ENCODE peak calls at places on chromosomes 4 and X, in ten cellular contexts. One of them, this sample, is unnamed.

GRCh38 chrX:1178580-1179057 is 33.8 kb downstream of the CRLF2 start:
- DNase-seq in psoas muscle: no peak
- DNase-seq in mammary epithelial cell: peak
- DNase-seq in body of pancreas: no peak
- DNase-seq in tibial nerve: no peak
- DNase-seq in neural progenitor cell: peak
- DNase-seq in AG10803: peak
- DNase-seq in choroid plexus epithelial cell: peak
- DNase-seq in Peyer's patch: no peak
- DNase-seq in astrocyte of the spinal cord: no peak
- DNase-seq in this sample: no peak

GRCh38 chr4:77931452-77932135 is 69.0 kb downstream of the MRPL1 start:
- DNase-seq in psoas muscle: no peak
- DNase-seq in choroid plexus epithelial cell: peak
- DNase-seq in body of pancreas: no peak
- DNase-seq in Peyer's patch: no peak
- DNase-seq in astrocyte of the spinal cord: peak
- DNase-seq in tibial nerve: no peak
- DNase-seq in neural progenitor cell: no peak
- DNase-seq in AG10803: peak
- DNase-seq in mammary epithelial cell: peak
- DNase-seq in this sample: no peak

GRCh38 chr4:8582436-8582835 is 2.2 kb downstream of the GPR78 start:
- DNase-seq in Peyer's patch: peak
- DNase-seq in neural progenitor cell: no peak
- DNase-seq in astrocyte of the spinal cord: no peak
- DNase-seq in body of pancreas: no peak
- DNase-seq in AG10803: no peak
- DNase-seq in mammary epithelial cell: no peak
- DNase-seq in psoas muscle: no peak
- DNase-seq in tibial nerve: no peak
- DNase-seq in choroid plexus epithelial cell: no peak
- DNase-seq in this sample: no peak

GRCh38 chr4:183161630-183162029 is 62.6 kb downstream of the WWC2 start:
- DNase-seq in mammary epithelial cell: no peak
- DNase-seq in AG10803: no peak
- DNase-seq in choroid plexus epithelial cell: no peak
- DNase-seq in neural progenitor cell: no peak
- DNase-seq in psoas muscle: no peak
- DNase-seq in astrocyte of the spinal cord: no peak
- DNase-seq in Peyer's patch: no peak
- DNase-seq in body of pancreas: no peak
- DNase-seq in tibial nerve: no peak
- DNase-seq in this sample: no peak

GRCh38 chrX:47112316-47112954 is 32.1 kb downstream of the NDUFB11 start:
- DNase-seq in body of pancreas: no peak
- DNase-seq in astrocyte of the spinal cord: no peak
- DNase-seq in mammary epithelial cell: peak
- DNase-seq in psoas muscle: peak
- DNase-seq in Peyer's patch: peak
- DNase-seq in neural progenitor cell: no peak
- DNase-seq in tibial nerve: no peak
- DNase-seq in AG10803: peak
- DNase-seq in choroid plexus epithelial cell: peak
- DNase-seq in this sample: no peak

GRCh38 chrX:48958635-48959094 is 1.3 kb upstream of the OTUD5 start:
- DNase-seq in tibial nerve: no peak
- DNase-seq in Peyer's patch: peak
- DNase-seq in astrocyte of the spinal cord: peak
- DNase-seq in mammary epithelial cell: peak
- DNase-seq in psoas muscle: peak
- DNase-seq in AG10803: peak
- DNase-seq in choroid plexus epithelial cell: peak
- DNase-seq in body of pancreas: peak
- DNase-seq in neural progenitor cell: peak
- DNase-seq in this sample: no peak

GRCh38 chr4:165368114-165368513 is 10.7 kb upstream of the CPE start:
- DNase-seq in neural progenitor cell: no peak
- DNase-seq in astrocyte of the spinal cord: no peak
- DNase-seq in choroid plexus epithelial cell: no peak
- DNase-seq in psoas muscle: no peak
- DNase-seq in mammary epithelial cell: no peak
- DNase-seq in Peyer's patch: no peak
- DNase-seq in tibial nerve: no peak
- DNase-seq in AG10803: no peak
- DNase-seq in body of pancreas: no peak
- DNase-seq in this sample: no peak

GRCh38 chr4:16461362-16461761 is 235.1 kb upstream of the TAPT1 start:
- DNase-seq in mammary epithelial cell: peak
- DNase-seq in choroid plexus epithelial cell: no peak
- DNase-seq in body of pancreas: no peak
- DNase-seq in astrocyte of the spinal cord: no peak
- DNase-seq in psoas muscle: no peak
- DNase-seq in neural progenitor cell: no peak
- DNase-seq in Peyer's patch: no peak
- DNase-seq in AG10803: peak
- DNase-seq in tibial nerve: no peak
- DNase-seq in this sample: no peak

GRCh38 chrX:8245411-8245810 is 74.3 kb upstream of the VCX2 start:
- DNase-seq in tibial nerve: no peak
- DNase-seq in AG10803: no peak
- DNase-seq in psoas muscle: no peak
- DNase-seq in astrocyte of the spinal cord: no peak
- DNase-seq in neural progenitor cell: peak
- DNase-seq in Peyer's patch: no peak
- DNase-seq in body of pancreas: no peak
- DNase-seq in mammary epithelial cell: no peak
- DNase-seq in choroid plexus epithelial cell: no peak
- DNase-seq in this sample: no peak

GRCh38 chrX:3939967-3940610 is 226.6 kb upstream of the PRKX start:
- DNase-seq in astrocyte of the spinal cord: peak
- DNase-seq in Peyer's patch: no peak
- DNase-seq in body of pancreas: peak
- DNase-seq in psoas muscle: no peak
- DNase-seq in neural progenitor cell: peak
- DNase-seq in tibial nerve: no peak
- DNase-seq in mammary epithelial cell: peak
- DNase-seq in AG10803: peak
- DNase-seq in choroid plexus epithelial cell: peak
- DNase-seq in this sample: no peak

GRCh38 chr4:81021526-81021944 is 9.0 kb upstream of the BMP3 start:
- DNase-seq in psoas muscle: no peak
- DNase-seq in astrocyte of the spinal cord: no peak
- DNase-seq in AG10803: no peak
- DNase-seq in tibial nerve: no peak
- DNase-seq in neural progenitor cell: no peak
- DNase-seq in mammary epithelial cell: peak
- DNase-seq in Peyer's patch: no peak
- DNase-seq in choroid plexus epithelial cell: no peak
- DNase-seq in body of pancreas: no peak
- DNase-seq in this sample: peak

GRCh38 chr4:90030953-90031352 is 96.2 kb upstream of the CCSER1 start:
- DNase-seq in choroid plexus epithelial cell: peak
- DNase-seq in tibial nerve: no peak
- DNase-seq in psoas muscle: no peak
- DNase-seq in neural progenitor cell: peak
- DNase-seq in AG10803: no peak
- DNase-seq in astrocyte of the spinal cord: no peak
- DNase-seq in body of pancreas: no peak
- DNase-seq in mammary epithelial cell: peak
- DNase-seq in Peyer's patch: no peak
- DNase-seq in this sample: no peak

GRCh38 chr4:1511441-1512041 is 105.3 kb upstream of the NKX1-1 start:
- DNase-seq in AG10803: peak
- DNase-seq in mammary epithelial cell: no peak
- DNase-seq in tibial nerve: no peak
- DNase-seq in neural progenitor cell: no peak
- DNase-seq in Peyer's patch: no peak
- DNase-seq in choroid plexus epithelial cell: peak
- DNase-seq in body of pancreas: peak
- DNase-seq in psoas muscle: peak
- DNase-seq in astrocyte of the spinal cord: peak
- DNase-seq in this sample: no peak

GRCh38 chr4:84342161-84342560 is 156.9 kb downstream of the NKX6-1 start:
- DNase-seq in AG10803: no peak
- DNase-seq in neural progenitor cell: no peak
- DNase-seq in choroid plexus epithelial cell: no peak
- DNase-seq in body of pancreas: no peak
- DNase-seq in Peyer's patch: no peak
- DNase-seq in astrocyte of the spinal cord: no peak
- DNase-seq in tibial nerve: no peak
- DNase-seq in psoas muscle: no peak
- DNase-seq in mammary epithelial cell: no peak
- DNase-seq in this sample: no peak

DNA sequence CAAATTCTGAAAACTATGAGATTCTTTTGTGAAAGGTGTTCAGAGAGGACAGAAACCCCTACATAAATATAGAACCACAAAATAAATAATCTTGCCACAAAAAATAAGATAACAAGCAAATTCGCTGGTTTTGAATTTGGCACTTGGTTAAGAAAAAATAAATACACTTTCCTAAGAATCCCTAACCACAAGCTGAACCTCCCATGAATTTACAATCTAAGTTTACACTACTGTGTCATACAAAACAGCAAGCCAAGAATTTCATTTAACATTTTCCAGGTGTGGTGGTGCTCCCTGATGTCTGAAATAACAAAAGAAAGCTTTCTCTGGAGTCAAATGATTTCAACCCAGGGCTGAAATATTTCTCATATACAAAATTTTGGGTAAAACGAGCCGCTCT is 121.0 kb downstream of the KCNIP4 start:
- DNase-seq in neural progenitor cell: no peak
- DNase-seq in psoas muscle: no peak
- DNase-seq in tibial nerve: no peak
- DNase-seq in Peyer's patch: no peak
- DNase-seq in choroid plexus epithelial cell: peak
- DNase-seq in astrocyte of the spinal cord: peak
- DNase-seq in AG10803: peak
- DNase-seq in mammary epithelial cell: no peak
- DNase-seq in body of pancreas: no peak
- DNase-seq in this sample: no peak
- H3K4me3 ChIP-seq in neural progenitor cell: no peak
- H3K4me3 ChIP-seq in psoas muscle: no peak
- H3K4me3 ChIP-seq in tibial nerve: no peak
- H3K4me3 ChIP-seq in Peyer's patch: no peak
- H3K4me3 ChIP-seq in choroid plexus epithelial cell: peak
- H3K4me3 ChIP-seq in astrocyte of the spinal cord: no peak
- H3K4me3 ChIP-seq in AG10803: no peak
- H3K4me3 ChIP-seq in mammary epithelial cell: no peak
- H3K4me3 ChIP-seq in body of pancreas: no peak
- H3K4me3 ChIP-seq in this sample: no peak

GRCh38 chrX:100070334-100070849 is 339.7 kb downstream of the PCDH19 start:
- DNase-seq in mammary epithelial cell: no peak
- DNase-seq in tibial nerve: no peak
- DNase-seq in neural progenitor cell: peak
- DNase-seq in AG10803: no peak
- DNase-seq in body of pancreas: no peak
- DNase-seq in Peyer's patch: no peak
- DNase-seq in psoas muscle: no peak
- DNase-seq in astrocyte of the spinal cord: no peak
- DNase-seq in choroid plexus epithelial cell: no peak
- DNase-seq in this sample: no peak

GRCh38 chrX:100076031-100076430 is 334.0 kb downstream of the PCDH19 start:
- DNase-seq in astrocyte of the spinal cord: no peak
- DNase-seq in body of pancreas: no peak
- DNase-seq in Peyer's patch: no peak
- DNase-seq in psoas muscle: no peak
- DNase-seq in neural progenitor cell: no peak
- DNase-seq in AG10803: no peak
- DNase-seq in tibial nerve: no peak
- DNase-seq in mammary epithelial cell: no peak
- DNase-seq in choroid plexus epithelial cell: no peak
- DNase-seq in this sample: no peak

GRCh38 chrX:100072286-100072685 is 337.8 kb downstream of the PCDH19 start:
- DNase-seq in choroid plexus epithelial cell: no peak
- DNase-seq in body of pancreas: no peak
- DNase-seq in tibial nerve: no peak
- DNase-seq in neural progenitor cell: no peak
- DNase-seq in Peyer's patch: no peak
- DNase-seq in astrocyte of the spinal cord: no peak
- DNase-seq in mammary epithelial cell: peak
- DNase-seq in AG10803: peak
- DNase-seq in psoas muscle: no peak
- DNase-seq in this sample: no peak
- TF ChIP-seq CTCF in choroid plexus epithelial cell: no peak
- TF ChIP-seq CTCF in body of pancreas: no peak
- TF ChIP-seq CTCF in tibial nerve: no peak
- TF ChIP-seq CTCF in neural progenitor cell: no peak
- TF ChIP-seq CTCF in Peyer's patch: no peak
- TF ChIP-seq CTCF in astrocyte of the spinal cord: no peak
- TF ChIP-seq CTCF in mammary epithelial cell: peak
- TF ChIP-seq CTCF in AG10803: peak
- TF ChIP-seq CTCF in psoas muscle: no peak
- TF ChIP-seq CTCF in this sample: no peak

DNA sequence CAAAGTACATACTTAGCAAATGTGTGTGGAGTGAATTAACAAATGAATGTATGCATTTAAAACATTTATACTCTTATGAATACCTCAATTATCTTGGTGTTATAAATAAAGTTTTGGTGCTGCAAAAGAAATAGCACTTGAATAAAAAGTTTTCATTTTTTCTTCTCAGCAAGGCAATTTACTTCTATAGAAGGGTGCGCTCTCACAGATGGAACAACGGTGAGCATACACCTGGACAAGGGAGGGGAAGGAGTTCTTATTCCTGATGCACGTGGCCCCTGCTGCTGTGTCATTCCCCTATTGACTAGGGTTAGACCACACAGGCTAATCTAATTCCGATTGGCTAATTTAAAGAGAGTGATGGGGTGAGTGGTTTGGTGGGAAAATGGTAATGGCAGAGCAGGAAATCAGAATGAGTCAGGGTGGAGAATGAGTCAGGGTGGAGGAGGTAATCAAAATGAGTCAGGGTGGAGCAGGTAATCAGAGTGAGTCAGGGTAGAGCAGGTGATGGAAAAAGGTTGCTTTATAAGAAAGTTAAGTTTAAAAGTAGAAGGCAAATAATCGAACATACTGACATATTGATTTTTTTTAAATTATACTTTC is 28.2 kb upstream of the PGK1 start:
- DNase-seq in psoas muscle: no peak
- DNase-seq in astrocyte of the spinal cord: no peak
- DNase-seq in Peyer's patch: no peak
- DNase-seq in body of pancreas: no peak
- DNase-seq in tibial nerve: no peak
- DNase-seq in AG10803: no peak
- DNase-seq in neural progenitor cell: no peak
- DNase-seq in choroid plexus epithelial cell: no peak
- DNase-seq in mammary epithelial cell: peak
- DNase-seq in this sample: no peak
- H3K4me3 ChIP-seq in psoas muscle: no peak
- H3K4me3 ChIP-seq in astrocyte of the spinal cord: no peak
- H3K4me3 ChIP-seq in Peyer's patch: no peak
- H3K4me3 ChIP-seq in body of pancreas: no peak
- H3K4me3 ChIP-seq in tibial nerve: no peak
- H3K4me3 ChIP-seq in AG10803: no peak
- H3K4me3 ChIP-seq in neural progenitor cell: no peak
- H3K4me3 ChIP-seq in choroid plexus epithelial cell: no peak
- H3K4me3 ChIP-seq in mammary epithelial cell: no peak
- H3K4me3 ChIP-seq in this sample: no peak

DNA sequence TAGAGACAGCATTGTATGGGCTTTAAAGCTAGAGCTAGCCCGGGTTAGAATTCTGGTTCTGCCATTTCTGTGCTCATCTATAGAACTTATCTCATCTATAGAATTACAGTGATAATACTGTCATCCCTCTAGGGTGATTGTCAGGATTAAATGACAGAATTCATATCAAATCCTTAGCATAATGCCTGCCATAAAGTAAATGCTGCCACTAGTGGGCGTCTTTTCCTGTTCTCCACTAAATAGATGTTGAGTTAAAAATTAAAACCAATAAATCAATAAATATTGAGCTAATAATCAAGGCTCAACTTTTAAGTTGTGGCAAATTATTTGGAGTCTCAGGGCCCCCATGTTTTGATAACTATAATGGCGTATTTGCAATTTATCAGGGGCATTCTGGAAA is 19.7 kb downstream of the GRIA3 start:
- DNase-seq in neural progenitor cell: no peak
- DNase-seq in tibial nerve: no peak
- DNase-seq in psoas muscle: no peak
- DNase-seq in Peyer's patch: no peak
- DNase-seq in body of pancreas: no peak
- DNase-seq in mammary epithelial cell: no peak
- DNase-seq in choroid plexus epithelial cell: no peak
- DNase-seq in AG10803: no peak
- DNase-seq in astrocyte of the spinal cord: no peak
- DNase-seq in this sample: no peak
- TF ChIP-seq CTCF in neural progenitor cell: peak
- TF ChIP-seq CTCF in tibial nerve: no peak
- TF ChIP-seq CTCF in psoas muscle: no peak
- TF ChIP-seq CTCF in Peyer's patch: no peak
- TF ChIP-seq CTCF in body of pancreas: no peak
- TF ChIP-seq CTCF in mammary epithelial cell: peak
- TF ChIP-seq CTCF in choroid plexus epithelial cell: no peak
- TF ChIP-seq CTCF in AG10803: no peak
- TF ChIP-seq CTCF in astrocyte of the spinal cord: no peak
- TF ChIP-seq CTCF in this sample: no peak

This sample was measured in lung.